ENCODE peak calls at places on chromosomes 3 and 15, in four cellular contexts. One of them, this sample, is unnamed.

GRCh38 chr3:79178471-79178870 is 589.3 kb downstream of the ROBO1 start:
- DNase-seq in brain microvascular endothelial cell: no peak
- DNase-seq in fibroblast of mammary gland: no peak
- DNase-seq in fibroblast of pulmonary artery: no peak
- DNase-seq in this sample: no peak

GRCh38 chr3:81216192-81216591 is 545.3 kb downstream of the GBE1 start:
- DNase-seq in brain microvascular endothelial cell: peak
- DNase-seq in fibroblast of mammary gland: peak
- DNase-seq in fibroblast of pulmonary artery: peak
- DNase-seq in this sample: no peak

GRCh38 chr3:196632033-196632751 is 7.3 kb upstream of the NRROS start:
- DNase-seq in brain microvascular endothelial cell: peak
- DNase-seq in fibroblast of mammary gland: peak
- DNase-seq in fibroblast of pulmonary artery: peak
- DNase-seq in this sample: no peak

GRCh38 chr15:82737975-82738374 is 28.3 kb upstream of the AP3B2 start:
- DNase-seq in brain microvascular endothelial cell: no peak
- DNase-seq in fibroblast of mammary gland: no peak
- DNase-seq in fibroblast of pulmonary artery: no peak
- DNase-seq in this sample: no peak

GRCh38 chr15:79179597-79179996 is 89.0 kb upstream of the RASGRF1 start:
- DNase-seq in brain microvascular endothelial cell: no peak
- DNase-seq in fibroblast of mammary gland: no peak
- DNase-seq in fibroblast of pulmonary artery: no peak
- DNase-seq in this sample: no peak

GRCh38 chr3:16124636-16125035 is 49.8 kb upstream of the GALNT15 start:
- DNase-seq in brain microvascular endothelial cell: peak
- DNase-seq in fibroblast of mammary gland: peak
- DNase-seq in fibroblast of pulmonary artery: peak
- DNase-seq in this sample: peak

GRCh38 chr15:71725215-71725955 is 85.0 kb upstream of the NR2E3 start:
- DNase-seq in brain microvascular endothelial cell: no peak
- DNase-seq in fibroblast of mammary gland: peak
- DNase-seq in fibroblast of pulmonary artery: peak
- DNase-seq in this sample: no peak

GRCh38 chr15:28935316-28935715 is 49.5 kb downstream of the APBA2 start:
- DNase-seq in brain microvascular endothelial cell: no peak
- DNase-seq in fibroblast of mammary gland: no peak
- DNase-seq in fibroblast of pulmonary artery: peak
- DNase-seq in this sample: no peak

GRCh38 chr15:72368895-72369294 is 6.9 kb downstream of the HEXA start:
- DNase-seq in brain microvascular endothelial cell: no peak
- DNase-seq in fibroblast of mammary gland: no peak
- DNase-seq in fibroblast of pulmonary artery: peak
- DNase-seq in this sample: no peak

GRCh38 chr3:18069564-18069963 is 327.1 kb upstream of the TBC1D5 start:
- DNase-seq in brain microvascular endothelial cell: no peak
- DNase-seq in fibroblast of mammary gland: no peak
- DNase-seq in fibroblast of pulmonary artery: no peak
- DNase-seq in this sample: no peak

GRCh38 chr3:47791193-47791855 is 9.6 kb upstream of the SMARCC1 start:
- DNase-seq in brain microvascular endothelial cell: no peak
- DNase-seq in fibroblast of mammary gland: no peak
- DNase-seq in fibroblast of pulmonary artery: no peak
- DNase-seq in this sample: no peak

DNA sequence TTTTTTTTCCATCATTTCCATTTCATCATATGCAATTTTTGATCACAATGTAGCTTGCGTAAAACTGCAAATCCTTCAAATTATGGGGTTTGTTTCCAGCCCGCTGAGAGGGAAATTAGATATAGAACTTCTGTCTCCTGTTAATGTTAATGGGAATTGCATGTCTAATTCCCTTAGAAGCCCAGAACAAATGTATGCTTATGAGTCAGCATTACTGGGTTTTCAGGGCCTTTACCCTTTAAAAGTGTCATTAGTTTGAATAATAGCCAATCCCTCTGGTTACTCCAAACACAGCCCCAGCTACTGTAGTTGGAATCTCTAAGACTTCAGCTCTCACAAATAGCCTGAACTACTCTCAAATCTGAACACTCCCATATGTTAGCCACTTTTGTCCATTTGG is 439.4 kb downstream of the C3orf38 start:
- DNase-seq in brain microvascular endothelial cell: no peak
- DNase-seq in fibroblast of mammary gland: no peak
- DNase-seq in fibroblast of pulmonary artery: no peak
- DNase-seq in this sample: peak
- H3K4me3 ChIP-seq in brain microvascular endothelial cell: no peak
- H3K4me3 ChIP-seq in fibroblast of mammary gland: no peak
- H3K4me3 ChIP-seq in fibroblast of pulmonary artery: no peak
- H3K4me3 ChIP-seq in this sample: no peak

GRCh38 chr15:100901296-100901695 is 17.9 kb upstream of the LRRK1 start:
- DNase-seq in brain microvascular endothelial cell: no peak
- DNase-seq in fibroblast of mammary gland: no peak
- DNase-seq in fibroblast of pulmonary artery: no peak
- DNase-seq in this sample: no peak

GRCh38 chr15:100901702-100902435 is 17.3 kb upstream of the LRRK1 start:
- DNase-seq in brain microvascular endothelial cell: no peak
- DNase-seq in fibroblast of mammary gland: no peak
- DNase-seq in fibroblast of pulmonary artery: no peak
- DNase-seq in this sample: no peak

GRCh38 chr15:100900895-100901169 is 18.3 kb upstream of the LRRK1 start:
- DNase-seq in brain microvascular endothelial cell: no peak
- DNase-seq in fibroblast of mammary gland: no peak
- DNase-seq in fibroblast of pulmonary artery: no peak
- DNase-seq in this sample: no peak

GRCh38 chr15:100903191-100903590 is 16.0 kb upstream of the LRRK1 start:
- DNase-seq in brain microvascular endothelial cell: no peak
- DNase-seq in fibroblast of mammary gland: no peak
- DNase-seq in fibroblast of pulmonary artery: no peak
- DNase-seq in this sample: no peak

DNA sequence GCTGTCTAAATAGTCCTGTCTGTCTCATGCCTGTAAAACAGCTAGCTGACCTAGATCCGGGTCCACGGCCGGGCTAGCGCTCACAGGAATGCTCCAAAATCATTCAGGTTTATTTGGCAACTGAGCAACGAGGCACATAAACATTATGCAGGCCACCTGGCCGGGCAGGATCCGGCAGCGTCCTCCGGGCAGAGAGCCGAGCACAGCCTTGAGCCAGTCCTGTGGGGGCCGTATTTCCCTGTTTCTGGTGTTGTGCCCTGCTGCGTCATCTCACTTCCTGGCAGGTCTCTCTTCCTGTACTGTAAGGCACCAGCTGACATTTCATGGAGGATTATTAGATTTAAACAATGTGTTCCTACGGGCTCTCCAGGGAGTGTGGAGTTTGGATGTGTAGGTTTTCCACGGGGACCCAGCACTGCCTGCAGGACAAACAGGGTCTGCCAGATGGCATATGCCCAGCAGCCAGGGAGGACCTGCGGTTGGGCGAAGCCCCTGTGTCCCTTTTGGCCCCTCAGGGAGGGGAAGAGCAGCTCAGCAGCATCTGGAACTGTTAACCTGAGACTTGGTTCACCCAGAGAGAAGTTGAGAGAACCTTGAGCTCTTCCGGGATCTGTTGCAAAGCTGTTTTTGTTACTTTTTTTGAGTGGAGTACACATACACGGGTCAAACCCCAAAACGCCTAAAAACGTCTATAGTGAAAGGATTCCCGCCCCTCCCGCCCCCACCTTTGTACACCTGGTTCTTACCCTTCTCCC is 16.5 kb upstream of the LRRK1 start:
- DNase-seq in brain microvascular endothelial cell: peak
- DNase-seq in fibroblast of mammary gland: peak
- DNase-seq in fibroblast of pulmonary artery: peak
- DNase-seq in this sample: peak
- H3K4me3 ChIP-seq in brain microvascular endothelial cell: peak
- H3K4me3 ChIP-seq in fibroblast of mammary gland: peak
- H3K4me3 ChIP-seq in fibroblast of pulmonary artery: peak
- H3K4me3 ChIP-seq in this sample: no peak

GRCh38 chr3:42747581-42747980 is 25.5 kb downstream of the CCDC13 start:
- DNase-seq in brain microvascular endothelial cell: no peak
- DNase-seq in fibroblast of mammary gland: no peak
- DNase-seq in fibroblast of pulmonary artery: no peak
- DNase-seq in this sample: no peak
- H3K4me3 ChIP-seq in brain microvascular endothelial cell: no peak
- H3K4me3 ChIP-seq in fibroblast of mammary gland: no peak
- H3K4me3 ChIP-seq in fibroblast of pulmonary artery: no peak
- H3K4me3 ChIP-seq in this sample: no peak

DNA sequence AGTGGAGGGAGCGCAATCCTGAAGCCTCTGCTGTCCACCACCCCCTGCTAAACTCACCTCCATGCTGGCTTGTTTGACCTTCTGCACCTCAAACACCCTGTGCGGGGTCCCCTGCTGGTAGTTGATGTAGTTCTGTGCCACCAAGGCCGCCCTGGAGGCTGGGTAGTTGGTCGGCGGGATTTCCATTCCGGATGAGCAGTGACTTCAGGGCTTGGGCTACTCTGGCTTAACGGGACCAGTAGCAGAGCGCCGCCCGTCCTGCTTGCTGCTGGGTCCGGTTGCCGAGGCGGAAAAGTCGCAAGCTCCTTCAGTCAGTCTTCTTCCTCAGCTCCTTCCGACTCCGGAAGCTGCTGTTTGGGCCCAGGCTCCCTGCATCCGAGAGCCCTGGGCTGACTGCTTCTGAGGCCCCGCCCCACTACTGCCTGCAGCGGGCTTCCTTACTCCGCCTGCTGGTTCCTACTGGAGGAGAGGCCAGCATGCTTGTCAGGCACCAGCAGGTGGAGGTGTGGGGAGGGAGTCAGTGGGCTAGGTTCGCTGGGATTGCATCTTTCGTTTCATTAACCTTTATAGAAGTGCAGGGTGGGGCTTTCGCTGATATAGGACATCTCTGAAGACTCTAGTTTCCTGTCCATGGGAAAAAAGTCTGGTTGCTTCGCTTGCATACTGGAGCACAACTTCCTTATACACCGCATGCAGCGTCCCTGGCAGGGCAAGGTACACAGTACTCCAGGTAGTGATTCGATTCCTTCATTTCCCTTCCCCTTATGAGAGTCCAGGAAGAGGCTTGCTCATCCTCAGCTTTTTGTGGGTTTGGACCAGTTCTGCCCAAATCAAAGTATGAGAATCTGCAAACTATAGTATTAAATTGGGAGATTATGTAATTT is at the start of gene LXN:
- DNase-seq in brain microvascular endothelial cell: peak
- DNase-seq in fibroblast of mammary gland: peak
- DNase-seq in fibroblast of pulmonary artery: peak
- DNase-seq in this sample: peak
- H3K4me3 ChIP-seq in brain microvascular endothelial cell: peak
- H3K4me3 ChIP-seq in fibroblast of mammary gland: peak
- H3K4me3 ChIP-seq in fibroblast of pulmonary artery: peak
- H3K4me3 ChIP-seq in this sample: peak

GRCh38 chr15:40043927-40044716 is 5.1 kb upstream of the SRP14 start:
- DNase-seq in brain microvascular endothelial cell: no peak
- DNase-seq in fibroblast of mammary gland: no peak
- DNase-seq in fibroblast of pulmonary artery: no peak
- DNase-seq in this sample: no peak

GRCh38 chr15:40045572-40046217 is 6.7 kb upstream of the SRP14 start:
- DNase-seq in brain microvascular endothelial cell: no peak
- DNase-seq in fibroblast of mammary gland: no peak
- DNase-seq in fibroblast of pulmonary artery: no peak
- DNase-seq in this sample: no peak

GRCh38 chr15:40046721-40047412 is 7.9 kb upstream of the SRP14 start:
- DNase-seq in brain microvascular endothelial cell: peak
- DNase-seq in fibroblast of mammary gland: peak
- DNase-seq in fibroblast of pulmonary artery: peak
- DNase-seq in this sample: peak

GRCh38 chr15:40042791-40043320 is 3.9 kb upstream of the SRP14 start:
- DNase-seq in brain microvascular endothelial cell: no peak
- DNase-seq in fibroblast of mammary gland: no peak
- DNase-seq in fibroblast of pulmonary artery: no peak
- DNase-seq in this sample: no peak

DNA sequence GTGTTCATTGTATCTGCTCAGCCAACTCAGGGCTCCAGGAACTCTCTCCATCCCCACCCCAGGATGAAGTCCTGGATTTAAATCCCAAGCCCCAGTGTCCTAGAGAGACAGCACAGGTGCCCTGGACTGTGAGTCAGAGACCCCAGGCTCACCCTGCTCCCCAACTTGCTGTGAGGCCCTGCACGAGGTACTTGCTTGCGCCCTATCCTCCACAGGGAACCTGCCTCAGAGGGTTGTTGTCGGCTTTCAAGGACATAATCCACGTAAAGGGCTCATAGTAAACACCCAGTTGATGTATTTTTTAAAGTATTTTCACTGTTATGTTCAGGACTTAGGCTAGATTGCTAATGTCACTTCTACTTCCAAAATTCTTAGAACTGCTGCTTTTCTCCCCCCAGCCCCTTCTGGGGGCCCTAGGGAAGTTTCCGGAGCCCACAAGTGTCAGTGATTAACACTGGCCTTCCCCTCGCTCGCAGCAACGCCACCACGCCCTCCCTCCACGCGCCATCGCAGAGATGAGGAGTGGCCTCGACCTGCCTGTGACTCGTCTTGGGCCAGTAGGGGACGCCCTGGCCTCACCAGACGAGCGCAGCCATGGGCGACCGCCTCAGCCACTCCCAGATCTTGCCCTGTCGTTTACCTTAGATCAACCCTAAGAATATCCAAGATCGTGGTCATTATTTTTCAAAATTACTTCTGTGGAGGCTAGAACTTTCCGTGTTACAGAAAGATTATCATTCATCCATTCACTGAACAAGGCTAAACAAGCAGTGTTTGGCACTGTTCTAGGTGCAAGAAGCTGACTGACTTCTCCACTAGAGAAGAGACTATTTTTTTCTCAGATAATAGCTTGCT is 6.0 kb upstream of the SRP14 start:
- DNase-seq in brain microvascular endothelial cell: peak
- DNase-seq in fibroblast of mammary gland: peak
- DNase-seq in fibroblast of pulmonary artery: peak
- DNase-seq in this sample: no peak
- H3K4me3 ChIP-seq in brain microvascular endothelial cell: peak
- H3K4me3 ChIP-seq in fibroblast of mammary gland: peak
- H3K4me3 ChIP-seq in fibroblast of pulmonary artery: no peak
- H3K4me3 ChIP-seq in this sample: no peak

GRCh38 chr3:110680365-110680909 is 391.2 kb upstream of the NECTIN3 start:
- DNase-seq in brain microvascular endothelial cell: no peak
- DNase-seq in fibroblast of mammary gland: no peak
- DNase-seq in fibroblast of pulmonary artery: no peak
- DNase-seq in this sample: no peak
- H3K4me3 ChIP-seq in brain microvascular endothelial cell: no peak
- H3K4me3 ChIP-seq in fibroblast of mammary gland: no peak
- H3K4me3 ChIP-seq in fibroblast of pulmonary artery: no peak
- H3K4me3 ChIP-seq in this sample: no peak

GRCh38 chr3:39186692-39187151 is 5.7 kb downstream of the XIRP1 start:
- DNase-seq in brain microvascular endothelial cell: no peak
- DNase-seq in fibroblast of mammary gland: no peak
- DNase-seq in fibroblast of pulmonary artery: no peak
- DNase-seq in this sample: no peak
- H3K4me3 ChIP-seq in brain microvascular endothelial cell: no peak
- H3K4me3 ChIP-seq in fibroblast of mammary gland: no peak
- H3K4me3 ChIP-seq in fibroblast of pulmonary artery: no peak
- H3K4me3 ChIP-seq in this sample: no peak